ENCODE peak calls at places on chromosomes 12 and 14, in seven cellular contexts. Z, N, Q, L, C, E and B are unnamed samples.

GRCh38 chr12:56836800-56837663 is 73.9 kb downstream of the HSD17B6 start:
- DNase-seq in L (no peak), C (no peak), Q (no peak), N (no peak), Z (peak; percentile 60), E (no peak), B (peak; percentile 10)

GRCh38 chr12:64461634-64462414 is 9.9 kb downstream of the TBK1 start:
- DNase-seq in Q (no peak), L (no peak), E (no peak), Z (peak; percentile 83), N (no peak), C (no peak), B (no peak)

GRCh38 chr14:90061849-90062794 is at the start of gene KCNK13:
- DNase-seq in E (no peak), Z (no peak), C (peak; percentile 82), N (no peak), Q (peak; percentile 67), L (peak; percentile 81), B (no peak)

GRCh38 chr14:61475316-61475715 is 153.9 kb downstream of the PRKCH start:
- DNase-seq in C (no peak), N (no peak), Z (peak; percentile 50), Q (peak; percentile 86), L (no peak), E (no peak), B (no peak)

GRCh38 chr14:78509516-78509915 is 339.3 kb downstream of the NRXN3 start:
- DNase-seq in N (no peak), Q (no peak), Z (no peak), C (no peak), L (peak; percentile 44), E (no peak), B (no peak)

GRCh38 chr12:3677609-3678008 is 75.3 kb downstream of the CRACR2A start:
- DNase-seq in C (no peak), Z (no peak), L (peak; percentile 68), Q (no peak), E (no peak), N (no peak), B (no peak)

GRCh38 chr14:105711841-105712460 is 185.6 kb downstream of the TMEM121 start:
- DNase-seq in C (no peak), Q (no peak), N (no peak), L (peak; percentile 10), Z (no peak), E (no peak), B (no peak)

GRCh38 chr12:57096099-57096572 is 7.2 kb downstream of the NAB2 start:
- DNase-seq in N (no peak), L (no peak), Q (no peak), E (no peak), Z (no peak), C (no peak), B (no peak)

GRCh38 chr12:46558696-46559095 is 186.1 kb upstream of the SLC38A2 start:
- DNase-seq in C (no peak), Q (no peak), N (no peak), E (no peak), L (no peak), Z (no peak), B (no peak)

GRCh38 chr12:42482086-42482819 is 107.3 kb downstream of the PRICKLE1 start:
- DNase-seq in Z (peak; percentile 61), N (peak; percentile 66), E (no peak), C (no peak), Q (peak; percentile 52), L (peak; percentile 63), B (no peak)

GRCh38 chr12:66516133-66516532 is 162.7 kb downstream of the GRIP1 start:
- DNase-seq in Z (peak; percentile 72), N (no peak), C (no peak), L (no peak), Q (no peak), E (no peak), B (no peak)

GRCh38 chr12:4584896-4585295 is 22.9 kb downstream of the DYRK4 start:
- DNase-seq in N (no peak), Q (no peak), C (no peak), Z (no peak), E (no peak), L (peak; percentile 66), B (no peak)

GRCh38 chr14:65937804-65938316 is 525.3 kb downstream of the FUT8 start:
- DNase-seq in L (no peak), N (no peak), E (no peak), Z (no peak), C (no peak), Q (no peak), B (no peak)

GRCh38 chr14:22796087-22796707 is 19.0 kb downstream of the SLC7A7 start:
- DNase-seq in C (no peak), E (no peak), Z (no peak), N (no peak), Q (no peak), L (no peak), B (peak; percentile 72)

GRCh38 chr14:32331227-32331597 is 2.1 kb downstream of the AKAP6 start:
- DNase-seq in N (no peak), L (no peak), Z (no peak), C (no peak), E (no peak), Q (peak; percentile 75), B (no peak)

GRCh38 chr12:130603566-130603965 is 112.5 kb downstream of the RIMBP2 start:
- DNase-seq in N (no peak), E (peak; percentile 16), Z (no peak), L (peak; percentile 19), C (no peak), Q (no peak), B (no peak)

GRCh38 chr12:19915392-19916192 is 452.7 kb upstream of the PDE3A start:
- DNase-seq in E (no peak), L (no peak), Q (peak; percentile 66), N (no peak), C (no peak), Z (peak; percentile 49), B (no peak)

GRCh38 chr12:44551631-44552030 is 324.5 kb downstream of the NELL2 start:
- DNase-seq in C (no peak), L (no peak), E (no peak), Q (no peak), Z (no peak), N (no peak), B (no peak)

GRCh38 chr12:58416211-58416610 is 474.8 kb downstream of the ATP23 start:
- DNase-seq in Q (no peak), N (no peak), L (no peak), E (no peak), C (no peak), Z (peak; percentile 76), B (no peak)
- TF ChIP-seq CTCF in Q (peak; percentile 12), N (no peak), L (peak; percentile 23), E (no peak), C (no peak), Z (peak; percentile 34), B (peak; percentile 18)

DNA sequence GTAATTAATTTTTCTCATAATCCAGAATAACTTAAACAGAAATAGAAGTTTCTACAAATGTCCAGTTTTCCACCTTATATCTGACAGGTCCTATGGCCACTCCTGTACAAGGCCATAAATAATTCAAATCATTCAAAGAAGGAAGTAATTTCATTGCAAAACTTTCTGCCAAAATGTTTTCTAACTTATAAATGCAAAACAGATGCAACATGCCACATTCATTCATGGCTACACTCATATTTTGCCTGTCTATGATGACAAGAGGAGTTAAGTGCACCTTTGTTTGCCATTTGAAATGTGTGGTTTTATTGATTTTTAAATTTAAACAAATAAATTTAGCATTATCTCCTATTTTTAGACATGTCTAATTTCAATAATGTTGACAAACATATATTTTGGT is 34.3 kb downstream of the ITPR2 start:
- DNase-seq in N (no peak), L (no peak), Z (no peak), E (no peak), C (no peak), Q (no peak), B (no peak)
- H3K4me3 ChIP-seq in N (no peak overlapping the region), L (no peak overlapping the region), Z (no peak overlapping the region), E (no peak overlapping the region), C (no peak overlapping the region), Q (no peak overlapping the region), B (no peak overlapping the region)

DNA sequence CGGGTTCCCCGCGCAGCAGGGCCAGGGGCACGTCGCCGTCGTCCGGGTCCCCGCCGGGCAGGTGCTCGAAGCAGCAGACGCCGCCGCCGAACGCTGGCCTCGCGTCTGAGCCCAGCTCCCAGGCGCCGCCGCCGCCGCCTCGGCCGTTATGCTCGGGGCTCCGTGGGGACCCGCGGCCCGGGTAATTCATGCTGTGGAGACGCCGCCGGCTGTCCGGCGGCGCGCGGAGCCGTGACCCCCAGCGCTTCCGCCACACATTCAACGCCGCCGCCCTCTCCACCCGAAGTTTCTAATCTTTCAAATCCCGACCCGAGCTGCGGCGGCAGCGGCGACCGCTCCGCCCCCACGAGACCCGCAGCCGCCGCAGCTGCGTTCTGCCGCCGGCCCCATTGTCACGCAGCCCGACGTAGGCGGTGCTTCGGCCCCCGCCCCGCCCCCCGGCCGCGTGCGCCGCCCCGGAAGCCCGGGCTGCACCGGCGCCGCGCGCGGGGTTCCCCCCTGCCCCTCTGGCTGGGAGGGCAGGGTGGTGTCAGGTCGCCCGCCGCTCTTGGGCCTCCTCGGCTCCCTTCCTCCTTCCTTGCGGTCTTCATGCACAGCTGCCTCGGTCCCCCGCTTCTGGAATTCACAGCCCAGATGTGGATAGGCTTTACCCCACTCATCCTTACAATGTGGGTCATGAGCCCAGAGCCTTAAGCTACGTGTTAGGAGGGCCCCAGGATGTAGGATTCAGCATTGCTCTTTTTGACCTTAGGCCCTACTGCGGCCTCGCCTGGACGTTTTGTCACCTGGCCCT is at the start of gene DDHD1:
- DNase-seq in N (peak; percentile 86), Z (peak; percentile 32), E (peak; percentile 85), Q (peak; percentile 93), C (peak; percentile 94), L (peak; percentile 90), B (peak; percentile 40)
- TF ChIP-seq CTCF in N (no peak), Z (no peak), E (no peak), Q (no peak), C (no peak), L (no peak), B (no peak)

GRCh38 chr14:77375164-77375950 is 1.5 kb downstream of the TMED8 start:
- DNase-seq in N (no peak), Q (no peak), Z (no peak), E (no peak), C (no peak), L (no peak), B (no peak)

GRCh38 chr14:77376380-77376770 is 519 bp downstream of the TMED8 start:
- DNase-seq in E (no peak), Z (no peak), Q (peak; percentile 43), C (peak; percentile 85), N (no peak), L (peak; percentile 78), B (no peak)

GRCh38 chr14:77369280-77369679 is 7.6 kb downstream of the TMED8 start:
- DNase-seq in Q (no peak), L (no peak), C (no peak), Z (no peak), N (no peak), E (no peak), B (no peak)

GRCh38 chr14:77375973-77376372 is 921 bp downstream of the TMED8 start:
- DNase-seq in Q (no peak), N (no peak), Z (no peak), E (no peak), C (no peak), L (no peak), B (no peak)

DNA sequence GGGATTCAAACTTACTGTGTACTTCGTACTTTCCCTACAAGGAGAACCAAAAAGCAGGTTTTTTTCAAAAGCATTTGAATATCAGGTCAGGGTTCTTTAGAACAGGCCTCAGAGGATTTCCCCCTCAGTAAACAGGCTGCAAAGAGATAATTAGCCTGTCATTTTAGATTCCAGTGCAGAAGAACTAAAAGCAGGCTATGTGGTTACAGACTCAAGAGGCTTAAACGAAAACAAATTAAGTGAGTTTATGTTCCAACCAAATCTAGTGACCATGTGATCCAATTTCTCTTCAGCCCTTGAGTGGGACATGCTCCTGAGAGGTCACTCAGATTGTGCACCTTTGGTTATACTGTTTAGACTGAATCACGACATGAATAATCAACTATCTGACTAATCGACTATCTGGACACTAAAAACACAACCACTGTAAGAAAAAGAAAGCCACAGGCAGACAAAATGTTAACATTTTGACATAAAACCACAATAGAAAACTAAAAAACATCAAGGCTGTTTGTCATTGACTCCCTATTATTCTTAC is 4.5 kb downstream of the TMED8 start:
- DNase-seq in C (no peak), E (no peak), N (no peak), L (no peak), Q (peak; percentile 69), Z (peak; percentile 82), B (peak; percentile 55)
- H3K4me3 ChIP-seq in C (no peak overlapping the region), E (no peak overlapping the region), N (no peak overlapping the region), L (peak overlapping the region; percentile 8), Q (peak overlapping the region; percentile 12), Z (no peak overlapping the region), B (peak overlapping the region; percentile 37)